ENCODE peak calls at places on chromosomes 13 and 19, in ten cellular contexts. One of them, this sample, is unnamed.
A peak's percentile ranks its signal among the peaks of the same experiment; 100 is the strongest.

GRCh38 chr19:31092189-31092753 is 257.0 kb downstream of the TSHZ3 start:
- DNase-seq in K562: no peak
- DNase-seq in A549: no peak
- DNase-seq in H1: no peak
- DNase-seq in ovary: no peak
- DNase-seq in SK-N-SH: no peak
- DNase-seq in tibial nerve: no peak
- DNase-seq in stomach: no peak
- DNase-seq in HepG2: no peak
- DNase-seq in transverse colon: no peak
- DNase-seq in this sample: no peak

GRCh38 chr13:110392510-110393233 is 85.6 kb downstream of the COL4A2 start:
- DNase-seq in H1: no peak
- DNase-seq in K562: no peak
- DNase-seq in tibial nerve: no peak
- DNase-seq in HepG2: no peak
- DNase-seq in SK-N-SH: peak; percentile 85
- DNase-seq in ovary: no peak
- DNase-seq in A549: no peak
- DNase-seq in stomach: no peak
- DNase-seq in transverse colon: no peak
- DNase-seq in this sample: no peak

GRCh38 chr19:5489511-5489910 is 34.3 kb downstream of the ZNRF4 start:
- DNase-seq in tibial nerve: no peak
- DNase-seq in H1: no peak
- DNase-seq in HepG2: no peak
- DNase-seq in A549: no peak
- DNase-seq in ovary: no peak
- DNase-seq in transverse colon: no peak
- DNase-seq in SK-N-SH: peak; percentile 56
- DNase-seq in stomach: no peak
- DNase-seq in K562: no peak
- DNase-seq in this sample: no peak

GRCh38 chr19:35644987-35645679 is 3.0 kb upstream of the COX6B1 start:
- DNase-seq in SK-N-SH: peak; percentile 75
- DNase-seq in K562: peak; percentile 84
- DNase-seq in tibial nerve: peak; percentile 74
- DNase-seq in H1: peak; percentile 98
- DNase-seq in ovary: peak; percentile 94
- DNase-seq in stomach: peak; percentile 87
- DNase-seq in HepG2: peak; percentile 53
- DNase-seq in transverse colon: peak; percentile 92
- DNase-seq in A549: peak; percentile 79
- DNase-seq in this sample: peak; percentile 93

GRCh38 chr19:38684078-38684861 is 36.8 kb downstream of the ACTN4 start:
- DNase-seq in A549: peak; percentile 100
- DNase-seq in transverse colon: peak; percentile 87
- DNase-seq in tibial nerve: peak; percentile 43
- DNase-seq in SK-N-SH: no peak
- DNase-seq in HepG2: no peak
- DNase-seq in stomach: peak; percentile 64
- DNase-seq in ovary: peak; percentile 53
- DNase-seq in H1: no peak
- DNase-seq in K562: peak; percentile 71
- DNase-seq in this sample: peak; percentile 91

GRCh38 chr13:42494157-42494556 is 79.8 kb upstream of the TNFSF11 start:
- DNase-seq in SK-N-SH: no peak
- DNase-seq in K562: no peak
- DNase-seq in H1: no peak
- DNase-seq in ovary: no peak
- DNase-seq in tibial nerve: no peak
- DNase-seq in transverse colon: no peak
- DNase-seq in A549: no peak
- DNase-seq in HepG2: no peak
- DNase-seq in stomach: no peak
- DNase-seq in this sample: no peak

GRCh38 chr19:46069841-46070341 is 29.1 kb upstream of the IGFL4 start:
- DNase-seq in ovary: no peak
- DNase-seq in SK-N-SH: no peak
- DNase-seq in H1: no peak
- DNase-seq in transverse colon: no peak
- DNase-seq in A549: peak; percentile 75
- DNase-seq in stomach: no peak
- DNase-seq in K562: no peak
- DNase-seq in tibial nerve: no peak
- DNase-seq in HepG2: peak; percentile 42
- DNase-seq in this sample: no peak

GRCh38 chr19:12035220-12036172 is at the start of gene ZNF433:
- DNase-seq in H1: peak; percentile 99
- DNase-seq in ovary: peak; percentile 94
- DNase-seq in tibial nerve: peak; percentile 96
- DNase-seq in stomach: peak; percentile 99
- DNase-seq in A549: no peak
- DNase-seq in K562: peak; percentile 84
- DNase-seq in HepG2: peak; percentile 84
- DNase-seq in transverse colon: peak; percentile 96
- DNase-seq in SK-N-SH: peak; percentile 97
- DNase-seq in this sample: peak; percentile 96

GRCh38 chr13:97921146-97921776 is 32.2 kb upstream of the IPO5 start:
- DNase-seq in ovary: no peak
- DNase-seq in SK-N-SH: no peak
- DNase-seq in HepG2: no peak
- DNase-seq in tibial nerve: no peak
- DNase-seq in H1: no peak
- DNase-seq in K562: no peak
- DNase-seq in transverse colon: no peak
- DNase-seq in A549: no peak
- DNase-seq in stomach: no peak
- DNase-seq in this sample: no peak
- TF ChIP-seq EP300 in ovary: no peak
- TF ChIP-seq EP300 in SK-N-SH: no peak
- TF ChIP-seq EP300 in HepG2: no peak
- TF ChIP-seq EP300 in tibial nerve: no peak
- TF ChIP-seq EP300 in H1: no peak
- TF ChIP-seq EP300 in K562: no peak
- TF ChIP-seq EP300 in transverse colon: no peak
- TF ChIP-seq EP300 in A549: no peak
- TF ChIP-seq EP300 in stomach: no peak
- TF ChIP-seq EP300 in this sample: no peak

GRCh38 chr13:27578121-27579030 is 42.0 kb downstream of the LNX2 start:
- DNase-seq in transverse colon: no peak
- DNase-seq in SK-N-SH: no peak
- DNase-seq in A549: peak; percentile 19
- DNase-seq in stomach: no peak
- DNase-seq in tibial nerve: no peak
- DNase-seq in ovary: no peak
- DNase-seq in HepG2: no peak
- DNase-seq in K562: no peak
- DNase-seq in H1: no peak
- DNase-seq in this sample: no peak

GRCh38 chr13:27569405-27569804 is 50.9 kb downstream of the LNX2 start:
- DNase-seq in H1: no peak
- DNase-seq in HepG2: no peak
- DNase-seq in K562: no peak
- DNase-seq in ovary: no peak
- DNase-seq in SK-N-SH: no peak
- DNase-seq in tibial nerve: no peak
- DNase-seq in stomach: no peak
- DNase-seq in transverse colon: no peak
- DNase-seq in A549: no peak
- DNase-seq in this sample: no peak

GRCh38 chr13:27573265-27573664 is 47.1 kb downstream of the LNX2 start:
- DNase-seq in A549: peak; percentile 19
- DNase-seq in ovary: no peak
- DNase-seq in HepG2: peak; percentile 46
- DNase-seq in tibial nerve: no peak
- DNase-seq in stomach: no peak
- DNase-seq in transverse colon: no peak
- DNase-seq in K562: no peak
- DNase-seq in H1: no peak
- DNase-seq in SK-N-SH: no peak
- DNase-seq in this sample: no peak

DNA sequence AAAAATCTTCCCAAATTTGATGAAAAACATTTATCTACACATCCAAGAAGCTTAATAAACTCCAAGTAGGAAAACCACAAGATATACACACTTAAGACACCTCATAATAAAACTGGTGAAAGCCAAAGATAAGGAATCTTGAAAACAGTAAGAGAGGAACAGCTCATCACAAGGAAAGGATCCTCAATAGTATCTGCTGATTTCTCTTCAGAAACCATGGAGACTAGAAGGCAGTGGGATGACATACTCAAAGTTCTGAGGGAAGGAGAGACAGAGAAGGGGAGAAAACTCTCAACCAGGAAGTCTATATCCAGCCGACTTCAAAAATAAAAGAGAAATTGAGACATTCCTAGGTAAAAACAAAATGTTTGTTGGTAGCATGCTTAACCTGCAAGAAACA is 45.7 kb downstream of the LNX2 start:
- DNase-seq in stomach: no peak
- DNase-seq in K562: no peak
- DNase-seq in ovary: no peak
- DNase-seq in A549: no peak
- DNase-seq in SK-N-SH: no peak
- DNase-seq in transverse colon: no peak
- DNase-seq in H1: no peak
- DNase-seq in HepG2: no peak
- DNase-seq in tibial nerve: no peak
- DNase-seq in this sample: no peak
- TF ChIP-seq EP300 in stomach: no peak
- TF ChIP-seq EP300 in K562: no peak
- TF ChIP-seq EP300 in ovary: no peak
- TF ChIP-seq EP300 in A549: no peak
- TF ChIP-seq EP300 in SK-N-SH: no peak
- TF ChIP-seq EP300 in transverse colon: no peak
- TF ChIP-seq EP300 in H1: no peak
- TF ChIP-seq EP300 in HepG2: no peak
- TF ChIP-seq EP300 in tibial nerve: no peak
- TF ChIP-seq EP300 in this sample: no peak

GRCh38 chr19:40599331-40600085 is 1.7 kb upstream of the LTBP4 start:
- DNase-seq in SK-N-SH: no peak
- DNase-seq in K562: no peak
- DNase-seq in transverse colon: no peak
- DNase-seq in A549: no peak
- DNase-seq in stomach: no peak
- DNase-seq in ovary: peak; percentile 60
- DNase-seq in tibial nerve: no peak
- DNase-seq in H1: no peak
- DNase-seq in HepG2: no peak
- DNase-seq in this sample: no peak

GRCh38 chr19:40600086-40600917 is 867 bp upstream of the LTBP4 start:
- DNase-seq in K562: no peak
- DNase-seq in A549: no peak
- DNase-seq in stomach: no peak
- DNase-seq in H1: no peak
- DNase-seq in SK-N-SH: no peak
- DNase-seq in HepG2: no peak
- DNase-seq in transverse colon: no peak
- DNase-seq in tibial nerve: no peak
- DNase-seq in ovary: peak; percentile 68
- DNase-seq in this sample: peak; percentile 77

GRCh38 chr19:40598918-40599307 is 2.3 kb upstream of the LTBP4 start:
- DNase-seq in ovary: peak; percentile 43
- DNase-seq in A549: no peak
- DNase-seq in H1: no peak
- DNase-seq in stomach: no peak
- DNase-seq in tibial nerve: no peak
- DNase-seq in transverse colon: no peak
- DNase-seq in SK-N-SH: no peak
- DNase-seq in HepG2: no peak
- DNase-seq in K562: no peak
- DNase-seq in this sample: no peak

GRCh38 chr19:40603071-40603718 is 2.0 kb downstream of the LTBP4 start:
- DNase-seq in transverse colon: no peak
- DNase-seq in K562: no peak
- DNase-seq in ovary: no peak
- DNase-seq in stomach: no peak
- DNase-seq in H1: no peak
- DNase-seq in tibial nerve: no peak
- DNase-seq in A549: peak; percentile 76
- DNase-seq in HepG2: peak; percentile 28
- DNase-seq in SK-N-SH: no peak
- DNase-seq in this sample: no peak

GRCh38 chr19:40601061-40601973 is at the start of gene LTBP4:
- DNase-seq in tibial nerve: no peak
- DNase-seq in H1: no peak
- DNase-seq in K562: peak; percentile 76
- DNase-seq in ovary: peak; percentile 88
- DNase-seq in transverse colon: peak; percentile 70
- DNase-seq in A549: no peak
- DNase-seq in SK-N-SH: peak; percentile 74
- DNase-seq in stomach: no peak
- DNase-seq in HepG2: no peak
- DNase-seq in this sample: peak; percentile 89
- TF ChIP-seq EP300 in tibial nerve: peak; percentile 4
- TF ChIP-seq EP300 in H1: no peak
- TF ChIP-seq EP300 in K562: no peak
- TF ChIP-seq EP300 in ovary: no peak
- TF ChIP-seq EP300 in transverse colon: no peak
- TF ChIP-seq EP300 in A549: no peak
- TF ChIP-seq EP300 in SK-N-SH: no peak
- TF ChIP-seq EP300 in stomach: no peak
- TF ChIP-seq EP300 in HepG2: no peak
- TF ChIP-seq EP300 in this sample: no peak

GRCh38 chr19:19139876-19140229 is 1.6 kb upstream of the TMEM161A start:
- DNase-seq in stomach: no peak
- DNase-seq in HepG2: no peak
- DNase-seq in A549: no peak
- DNase-seq in H1: no peak
- DNase-seq in transverse colon: no peak
- DNase-seq in SK-N-SH: no peak
- DNase-seq in ovary: no peak
- DNase-seq in K562: no peak
- DNase-seq in tibial nerve: no peak
- DNase-seq in this sample: no peak

GRCh38 chr19:19138110-19138981 is at the start of gene TMEM161A:
- DNase-seq in H1: peak; percentile 98
- DNase-seq in A549: peak; percentile 98
- DNase-seq in SK-N-SH: peak; percentile 100
- DNase-seq in HepG2: peak; percentile 96
- DNase-seq in ovary: peak; percentile 98
- DNase-seq in stomach: peak; percentile 99
- DNase-seq in tibial nerve: peak; percentile 93
- DNase-seq in K562: peak; percentile 99
- DNase-seq in transverse colon: peak; percentile 98
- DNase-seq in this sample: peak; percentile 99

GRCh38 chr19:19142347-19142746 is 4.1 kb upstream of the TMEM161A start:
- DNase-seq in tibial nerve: no peak
- DNase-seq in stomach: no peak
- DNase-seq in transverse colon: no peak
- DNase-seq in K562: no peak
- DNase-seq in SK-N-SH: no peak
- DNase-seq in ovary: no peak
- DNase-seq in H1: no peak
- DNase-seq in HepG2: no peak
- DNase-seq in A549: no peak
- DNase-seq in this sample: no peak

GRCh38 chr19:19137556-19138109 is 645 bp downstream of the TMEM161A start:
- DNase-seq in SK-N-SH: peak; percentile 54
- DNase-seq in H1: no peak
- DNase-seq in stomach: no peak
- DNase-seq in HepG2: no peak
- DNase-seq in transverse colon: no peak
- DNase-seq in ovary: no peak
- DNase-seq in K562: peak; percentile 28
- DNase-seq in A549: no peak
- DNase-seq in tibial nerve: no peak
- DNase-seq in this sample: no peak

DNA sequence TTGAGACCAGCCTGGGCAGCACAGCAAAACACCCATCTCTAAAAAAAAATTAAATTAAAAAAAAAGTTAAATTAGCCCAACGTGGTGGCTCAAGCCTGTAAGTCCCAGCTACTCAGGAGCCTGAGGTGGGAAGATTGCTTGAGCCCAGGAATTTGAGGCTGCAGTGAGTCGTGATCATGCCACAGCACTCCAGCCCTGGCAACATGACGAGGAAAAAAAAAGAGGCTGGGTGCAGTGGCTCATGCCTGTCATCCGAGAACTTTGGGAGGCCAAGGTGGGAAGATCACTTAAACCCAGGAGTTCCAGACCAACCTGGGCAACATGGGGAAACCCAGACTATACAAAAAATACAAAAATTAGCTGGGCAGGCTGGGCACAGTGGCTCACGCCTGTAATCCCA is 2.2 kb upstream of the TMEM161A start:
- DNase-seq in stomach: no peak
- DNase-seq in H1: no peak
- DNase-seq in ovary: no peak
- DNase-seq in tibial nerve: no peak
- DNase-seq in SK-N-SH: no peak
- DNase-seq in K562: no peak
- DNase-seq in transverse colon: no peak
- DNase-seq in A549: no peak
- DNase-seq in HepG2: no peak
- DNase-seq in this sample: no peak
- TF ChIP-seq EP300 in stomach: no peak
- TF ChIP-seq EP300 in H1: no peak
- TF ChIP-seq EP300 in ovary: no peak
- TF ChIP-seq EP300 in tibial nerve: no peak
- TF ChIP-seq EP300 in SK-N-SH: no peak
- TF ChIP-seq EP300 in K562: no peak
- TF ChIP-seq EP300 in transverse colon: no peak
- TF ChIP-seq EP300 in A549: no peak
- TF ChIP-seq EP300 in HepG2: no peak
- TF ChIP-seq EP300 in this sample: no peak

This sample was measured in sigmoid colon.